ENCODE peak calls at places on chromosomes 5 and 9, in six cellular contexts. C, N, R, Q, U and O are unnamed samples.

GRCh38 chr9:20692554-20692953 is 8.5 kb downstream of the FOCAD start:
- DNase-seq in N (no peak), Q (no peak), R (no peak), U (no peak), C (no peak), O (no peak)

GRCh38 chr5:131634666-131634995 is 398 bp downstream of the RAPGEF6 start:
- DNase-seq in C (peak), Q (peak), U (peak), R (no peak), N (no peak), O (peak)

GRCh38 chr9:72294952-72295351 is 70.1 kb downstream of the ZFAND5 start:
- DNase-seq in U (no peak), R (no peak), C (no peak), Q (no peak), N (peak), O (no peak)

GRCh38 chr5:118468085-118468484 is 520.3 kb downstream of the DTWD2 start:
- DNase-seq in U (no peak), N (no peak), Q (no peak), R (no peak), C (no peak), O (no peak)

GRCh38 chr9:137067860-137068538 is 2.4 kb downstream of the SAPCD2 start:
- DNase-seq in N (peak), R (no peak), U (no peak), C (peak), Q (peak), O (peak)

GRCh38 chr9:127903557-127904475 is 4.4 kb upstream of the ST6GALNAC6 start:
- DNase-seq in R (peak), U (no peak), C (no peak), Q (peak), N (peak), O (peak)

GRCh38 chr5:171630670-171631065 is 154.9 kb upstream of the SMIM23 start:
- DNase-seq in C (no peak), N (no peak), Q (no peak), U (no peak), R (no peak), O (no peak)

GRCh38 chr9:3480353-3480655 is 45.5 kb downstream of the RFX3 start:
- DNase-seq in R (no peak), C (no peak), N (no peak), Q (no peak), U (no peak), O (no peak)

GRCh38 chr5:127428748-127429147 is 88.7 kb upstream of the PRRC1 start:
- DNase-seq in N (peak), C (no peak), Q (no peak), U (no peak), R (no peak), O (no peak)

GRCh38 chr5:172113036-172113435 is 75.0 kb downstream of the STK10 start:
- DNase-seq in Q (peak), U (no peak), N (peak), R (no peak), C (no peak), O (no peak)

GRCh38 chr5:142600611-142601360 is 85.1 kb downstream of the FGF1 start:
- DNase-seq in U (no peak), N (no peak), Q (no peak), C (no peak), R (peak), O (peak)

GRCh38 chr9:33468215-33468730 is 5.5 kb downstream of the NOL6 start:
- DNase-seq in N (no peak), U (peak), R (no peak), C (no peak), Q (no peak), O (no peak)

GRCh38 chr5:181176258-181176952 is 28.6 kb downstream of the TRIM7 start:
- DNase-seq in C (no peak), U (no peak), R (no peak), N (no peak), Q (no peak), O (no peak)

GRCh38 chr5:74851684-74852353 is 14.4 kb downstream of the FAM169A start:
- DNase-seq in U (no peak), R (no peak), Q (no peak), N (no peak), C (no peak), O (no peak)

GRCh38 chr5:55997742-55998351 is 3.1 kb upstream of the IL6ST start:
- DNase-seq in C (no peak), Q (no peak), N (peak), R (no peak), U (no peak), O (no peak)

GRCh38 chr5:97797994-97798451 is 615.0 kb upstream of the RIOK2 start:
- DNase-seq in N (no peak), Q (no peak), U (no peak), C (no peak), R (no peak), O (no peak)

GRCh38 chr9:70493046-70493445 is 78.6 kb upstream of the KLF9 start:
- DNase-seq in Q (no peak), R (peak), U (no peak), N (no peak), C (no peak), O (no peak)

GRCh38 chr9:132801659-132802058 is 76.4 kb downstream of the AK8 start:
- DNase-seq in Q (no peak), R (no peak), C (no peak), N (no peak), U (no peak), O (no peak)

GRCh38 chr9:121929893-121930875 is 162.9 kb downstream of the TTLL11 start:
- DNase-seq in N (peak), Q (no peak), U (no peak), R (no peak), C (no peak), O (peak)

GRCh38 chr5:23977996-23978395 is 470.6 kb downstream of the PRDM9 start:
- DNase-seq in Q (no peak), U (no peak), C (no peak), R (no peak), N (no peak), O (peak)